ENCODE peak calls at places on chromosomes 1 and 21, in ten cellular contexts. U is NCI-H1105 treated with DMSO at 0.1 percent for 48 hours; F is AG08396; C is M059J; S is mesothelial cell of epicardium; Z is stimulated activated CD4-positive, alpha-beta T cell treated with anti-CD3 and anti-CD28 coated beads, TNF-alpha, amount 100 ng/mL, for 4 hours; G is sciatic nerve; B is SJSA1; N is AG09319; W is skeletal muscle cell. A is an unnamed sample.

GRCh38 chr1:44659566-44659965 is 14.7 kb downstream of the TMEM53 start:
- DNase-seq in F (no peak), S (no peak), W (no peak), N (no peak), Z (no peak), G (no peak), B (no peak), U (no peak), C (no peak), A (no peak)

GRCh38 chr1:58898739-58899580 is 115.1 kb upstream of the JUN start:
- DNase-seq in S (no peak), N (no peak), B (no peak), Z (no peak), C (no peak), W (no peak), F (no peak), G (peak), U (no peak), A (no peak)

GRCh38 chr1:55209247-55209646 is 5.9 kb downstream of the USP24 start:
- DNase-seq in C (no peak), U (no peak), G (no peak), N (no peak), F (no peak), S (no peak), Z (no peak), B (no peak), W (no peak), A (no peak)

GRCh38 chr1:222736972-222737371 is at the start of gene FAM177B:
- DNase-seq in U (no peak), Z (no peak), B (no peak), N (no peak), F (no peak), W (no peak), C (peak), G (no peak), S (no peak), A (no peak)

GRCh38 chr1:88061830-88062177 is 622.3 kb upstream of the PKN2 start:
- DNase-seq in W (no peak), N (no peak), S (no peak), C (peak), F (no peak), U (no peak), G (no peak), Z (no peak), B (no peak), A (no peak)

GRCh38 chr1:84442256-84442655 is 36.8 kb upstream of the RPF1 start:
- DNase-seq in W (peak), B (no peak), Z (no peak), C (peak), G (no peak), U (peak), N (peak), S (no peak), F (peak), A (peak)

GRCh38 chr1:202689082-202689481 is 21.2 kb downstream of the SYT2 start:
- DNase-seq in S (no peak), N (no peak), F (no peak), U (no peak), C (no peak), B (no peak), Z (no peak), G (no peak), W (no peak), A (no peak)

GRCh38 chr1:201933840-201934430 is 12.4 kb downstream of the LMOD1 start:
- DNase-seq in G (no peak), B (no peak), F (no peak), C (peak), N (no peak), Z (no peak), W (no peak), U (no peak), S (no peak), A (no peak)

GRCh38 chr1:206035027-206035426 is 11.3 kb upstream of the CTSE start:
- DNase-seq in N (no peak), F (no peak), G (no peak), S (no peak), C (no peak), B (no peak), W (no peak), U (peak), Z (no peak), A (no peak)

GRCh38 chr1:216086678-216087077 is 336.6 kb downstream of the USH2A start:
- DNase-seq in G (no peak), N (no peak), W (no peak), U (no peak), S (no peak), Z (no peak), C (no peak), B (no peak), F (no peak), A (no peak)

GRCh38 chr1:89739013-89739843 is 81.6 kb upstream of the LRRC8D start:
- DNase-seq in B (peak), S (no peak), G (no peak), U (no peak), N (no peak), Z (no peak), F (no peak), C (peak), W (no peak), A (peak)

GRCh38 chr1:241939798-241940197 is 17.8 kb upstream of the BECN2 start:
- DNase-seq in S (no peak), C (peak), W (no peak), F (no peak), Z (no peak), B (no peak), U (no peak), N (no peak), G (no peak), A (no peak)

GRCh38 chr1:96721382-96722160 is at the start of gene PTBP2:
- DNase-seq in U (peak), C (peak), S (peak), B (peak), G (peak), F (peak), W (no peak), N (peak), Z (peak), A (no peak)

GRCh38 chr1:100950311-100950710 is 54.4 kb downstream of the SLC30A7 start:
- DNase-seq in U (no peak), W (no peak), G (no peak), C (no peak), S (no peak), N (no peak), Z (no peak), B (no peak), F (no peak), A (no peak)

GRCh38 chr1:77825356-77825709 is 45.9 kb downstream of the MIGA1 start:
- DNase-seq in G (no peak), B (no peak), Z (no peak), W (peak), N (no peak), F (no peak), C (peak), U (peak), S (no peak), A (peak)

GRCh38 chr21:34498623-34499022 is 13.4 kb downstream of the KCNE1 start:
- DNase-seq in Z (no peak), C (no peak), N (no peak), G (no peak), F (no peak), S (no peak), U (peak), W (peak), B (no peak), A (no peak)

GRCh38 chr1:165129568-165130164 is 226.8 kb downstream of the LMX1A start:
- DNase-seq in B (peak), S (peak), Z (no peak), F (peak), C (peak), N (no peak), G (peak), W (peak), U (peak), A (no peak)

GRCh38 chr1:116879478-116880133 is 30.1 kb upstream of the PTGFRN start:
- DNase-seq in G (no peak), Z (no peak), S (no peak), F (no peak), C (no peak), B (no peak), N (no peak), U (no peak), W (no peak), A (no peak)

GRCh38 chr1:166884040-166884642 is 8.1 kb upstream of the TADA1 start:
- DNase-seq in B (no peak), Z (peak), G (peak), F (peak), S (peak), C (peak), W (no peak), N (no peak), U (no peak), A (no peak)

GRCh38 chr1:230322967-230323547 is 103.1 kb downstream of the PGBD5 start:
- DNase-seq in B (no peak), C (no peak), W (no peak), Z (no peak), N (no peak), U (no peak), S (no peak), F (no peak), G (no peak), A (no peak)

GRCh38 chr21:36965720-36966065 is 776 bp downstream of the HLCS start:
- DNase-seq in W (no peak), S (no peak), U (no peak), Z (no peak), N (no peak), C (peak), G (no peak), F (no peak), B (no peak), A (no peak)

GRCh38 chr1:169163059-169163458 is 56.6 kb downstream of the ATP1B1 start:
- DNase-seq in N (no peak), Z (no peak), B (no peak), G (no peak), U (no peak), F (no peak), C (peak), W (no peak), S (no peak), A (no peak)

GRCh38 chr1:66220477-66220876 is 313.5 kb upstream of the SGIP1 start:
- DNase-seq in C (no peak), W (no peak), N (no peak), B (no peak), U (no peak), F (no peak), G (no peak), Z (no peak), S (no peak), A (no peak)

GRCh38 chr1:79497193-79497773 is 490.8 kb upstream of the ADGRL4 start:
- DNase-seq in U (peak), Z (no peak), F (peak), C (peak), W (peak), B (no peak), N (no peak), G (no peak), S (no peak), A (peak)

GRCh38 chr1:225388372-225388771 is 39.5 kb downstream of the LBR start:
- DNase-seq in U (no peak), S (no peak), N (no peak), F (no peak), C (no peak), G (no peak), B (no peak), W (peak), Z (no peak), A (no peak)